ENCODE peak calls at places on chromosomes 2 and 18, in five cellular contexts. One of them, this sample, is unnamed.
A peak's percentile ranks its signal among the peaks of the same experiment; 100 is the strongest.

GRCh38 chr2:234577191-234577590 is 80.3 kb upstream of the ARL4C start:
- DNase-seq in naive B cell: no peak
- DNase-seq in stimulated activated CD8-positive, alpha-beta memory T cell treated with anti-CD3 and anti-CD28 coated beads, Interleukin-4, amount 100 ng/mL, for 1 hour: no peak
- DNase-seq in progenitor cell of endocrine pancreas: no peak
- DNase-seq in left lung: no peak
- DNase-seq in this sample: no peak

GRCh38 chr2:44744961-44745360 is 196.5 kb upstream of the SIX3 start:
- DNase-seq in naive B cell: no peak
- DNase-seq in stimulated activated CD8-positive, alpha-beta memory T cell treated with anti-CD3 and anti-CD28 coated beads, Interleukin-4, amount 100 ng/mL, for 1 hour: no peak
- DNase-seq in progenitor cell of endocrine pancreas: no peak
- DNase-seq in left lung: no peak
- DNase-seq in this sample: no peak

GRCh38 chr2:127479866-127480743 is 46.2 kb downstream of the IWS1 start:
- DNase-seq in naive B cell: no peak
- DNase-seq in stimulated activated CD8-positive, alpha-beta memory T cell treated with anti-CD3 and anti-CD28 coated beads, Interleukin-4, amount 100 ng/mL, for 1 hour: no peak
- DNase-seq in progenitor cell of endocrine pancreas: no peak
- DNase-seq in left lung: no peak
- DNase-seq in this sample: no peak

GRCh38 chr18:27315001-27315400 is 129.9 kb upstream of the CHST9 start:
- DNase-seq in naive B cell: no peak
- DNase-seq in stimulated activated CD8-positive, alpha-beta memory T cell treated with anti-CD3 and anti-CD28 coated beads, Interleukin-4, amount 100 ng/mL, for 1 hour: no peak
- DNase-seq in progenitor cell of endocrine pancreas: no peak
- DNase-seq in left lung: no peak
- DNase-seq in this sample: no peak

GRCh38 chr2:141508806-141509595 is 621.8 kb downstream of the LRP1B start:
- DNase-seq in naive B cell: no peak
- DNase-seq in stimulated activated CD8-positive, alpha-beta memory T cell treated with anti-CD3 and anti-CD28 coated beads, Interleukin-4, amount 100 ng/mL, for 1 hour: no peak
- DNase-seq in progenitor cell of endocrine pancreas: no peak
- DNase-seq in left lung: no peak
- DNase-seq in this sample: no peak

GRCh38 chr2:26709323-26710110 is 17.0 kb downstream of the KCNK3 start:
- DNase-seq in naive B cell: no peak
- DNase-seq in stimulated activated CD8-positive, alpha-beta memory T cell treated with anti-CD3 and anti-CD28 coated beads, Interleukin-4, amount 100 ng/mL, for 1 hour: no peak
- DNase-seq in progenitor cell of endocrine pancreas: no peak
- DNase-seq in left lung: peak; percentile 26
- DNase-seq in this sample: no peak

GRCh38 chr2:208718828-208719227 is 312.2 kb downstream of the PTH2R start:
- DNase-seq in naive B cell: no peak
- DNase-seq in stimulated activated CD8-positive, alpha-beta memory T cell treated with anti-CD3 and anti-CD28 coated beads, Interleukin-4, amount 100 ng/mL, for 1 hour: no peak
- DNase-seq in progenitor cell of endocrine pancreas: no peak
- DNase-seq in left lung: no peak
- DNase-seq in this sample: no peak

GRCh38 chr2:130737592-130737991 is 8.7 kb downstream of the GPR148 start:
- DNase-seq in naive B cell: no peak
- DNase-seq in stimulated activated CD8-positive, alpha-beta memory T cell treated with anti-CD3 and anti-CD28 coated beads, Interleukin-4, amount 100 ng/mL, for 1 hour: no peak
- DNase-seq in progenitor cell of endocrine pancreas: no peak
- DNase-seq in left lung: peak; percentile 49
- DNase-seq in this sample: no peak

GRCh38 chr2:136324966-136325365 is 207.0 kb upstream of the CXCR4 start:
- DNase-seq in naive B cell: no peak
- DNase-seq in stimulated activated CD8-positive, alpha-beta memory T cell treated with anti-CD3 and anti-CD28 coated beads, Interleukin-4, amount 100 ng/mL, for 1 hour: no peak
- DNase-seq in progenitor cell of endocrine pancreas: no peak
- DNase-seq in left lung: no peak
- DNase-seq in this sample: no peak

GRCh38 chr2:130152816-130153595 is 8.1 kb upstream of the CCDC74B start:
- DNase-seq in naive B cell: no peak
- DNase-seq in stimulated activated CD8-positive, alpha-beta memory T cell treated with anti-CD3 and anti-CD28 coated beads, Interleukin-4, amount 100 ng/mL, for 1 hour: no peak
- DNase-seq in progenitor cell of endocrine pancreas: no peak
- DNase-seq in left lung: peak; percentile 54
- DNase-seq in this sample: peak; percentile 41

GRCh38 chr18:2958819-2959298 is 54.1 kb downstream of the LPIN2 start:
- DNase-seq in naive B cell: no peak
- DNase-seq in stimulated activated CD8-positive, alpha-beta memory T cell treated with anti-CD3 and anti-CD28 coated beads, Interleukin-4, amount 100 ng/mL, for 1 hour: no peak
- DNase-seq in progenitor cell of endocrine pancreas: no peak
- DNase-seq in left lung: no peak
- DNase-seq in this sample: no peak

GRCh38 chr2:71646028-71646427 is 192.7 kb downstream of the DYSF start:
- DNase-seq in naive B cell: no peak
- DNase-seq in stimulated activated CD8-positive, alpha-beta memory T cell treated with anti-CD3 and anti-CD28 coated beads, Interleukin-4, amount 100 ng/mL, for 1 hour: no peak
- DNase-seq in progenitor cell of endocrine pancreas: no peak
- DNase-seq in left lung: no peak
- DNase-seq in this sample: no peak

GRCh38 chr2:208983476-208983875 is 440.4 kb upstream of the MAP2 start:
- DNase-seq in naive B cell: no peak
- DNase-seq in stimulated activated CD8-positive, alpha-beta memory T cell treated with anti-CD3 and anti-CD28 coated beads, Interleukin-4, amount 100 ng/mL, for 1 hour: no peak
- DNase-seq in progenitor cell of endocrine pancreas: no peak
- DNase-seq in left lung: no peak
- DNase-seq in this sample: no peak

GRCh38 chr2:235592430-235592829 is 98.6 kb downstream of the AGAP1 start:
- DNase-seq in naive B cell: no peak
- DNase-seq in stimulated activated CD8-positive, alpha-beta memory T cell treated with anti-CD3 and anti-CD28 coated beads, Interleukin-4, amount 100 ng/mL, for 1 hour: no peak
- DNase-seq in progenitor cell of endocrine pancreas: no peak
- DNase-seq in left lung: no peak
- DNase-seq in this sample: no peak

GRCh38 chr2:160664603-160665145 is 171.1 kb upstream of the RBMS1 start:
- DNase-seq in naive B cell: no peak
- DNase-seq in stimulated activated CD8-positive, alpha-beta memory T cell treated with anti-CD3 and anti-CD28 coated beads, Interleukin-4, amount 100 ng/mL, for 1 hour: no peak
- DNase-seq in progenitor cell of endocrine pancreas: no peak
- DNase-seq in left lung: no peak
- DNase-seq in this sample: no peak

GRCh38 chr2:38789689-38790088 is 11.7 kb downstream of the GEMIN6 start:
- DNase-seq in naive B cell: no peak
- DNase-seq in stimulated activated CD8-positive, alpha-beta memory T cell treated with anti-CD3 and anti-CD28 coated beads, Interleukin-4, amount 100 ng/mL, for 1 hour: no peak
- DNase-seq in progenitor cell of endocrine pancreas: no peak
- DNase-seq in left lung: no peak
- DNase-seq in this sample: no peak

GRCh38 chr2:117832905-117833613 is 18.6 kb downstream of the DDX18 start:
- DNase-seq in naive B cell: no peak
- DNase-seq in stimulated activated CD8-positive, alpha-beta memory T cell treated with anti-CD3 and anti-CD28 coated beads, Interleukin-4, amount 100 ng/mL, for 1 hour: no peak
- DNase-seq in progenitor cell of endocrine pancreas: peak; percentile 20
- DNase-seq in left lung: no peak
- DNase-seq in this sample: no peak

GRCh38 chr2:73772819-73773218 is 7.1 kb downstream of the DUSP11 start:
- DNase-seq in naive B cell: no peak
- DNase-seq in stimulated activated CD8-positive, alpha-beta memory T cell treated with anti-CD3 and anti-CD28 coated beads, Interleukin-4, amount 100 ng/mL, for 1 hour: no peak
- DNase-seq in progenitor cell of endocrine pancreas: no peak
- DNase-seq in left lung: no peak
- DNase-seq in this sample: no peak

GRCh38 chr2:240469239-240469636 is 33.8 kb downstream of the GPC1 start:
- DNase-seq in naive B cell: no peak
- DNase-seq in stimulated activated CD8-positive, alpha-beta memory T cell treated with anti-CD3 and anti-CD28 coated beads, Interleukin-4, amount 100 ng/mL, for 1 hour: no peak
- DNase-seq in progenitor cell of endocrine pancreas: peak; percentile 8
- DNase-seq in left lung: peak; percentile 61
- DNase-seq in this sample: peak; percentile 33

GRCh38 chr2:112885503-112885897 is 25.5 kb upstream of the IL37 start:
- DNase-seq in naive B cell: no peak
- DNase-seq in stimulated activated CD8-positive, alpha-beta memory T cell treated with anti-CD3 and anti-CD28 coated beads, Interleukin-4, amount 100 ng/mL, for 1 hour: no peak
- DNase-seq in progenitor cell of endocrine pancreas: no peak
- DNase-seq in left lung: no peak
- DNase-seq in this sample: no peak

GRCh38 chr2:501130-501529 is 176.1 kb downstream of the TMEM18 start:
- DNase-seq in naive B cell: no peak
- DNase-seq in stimulated activated CD8-positive, alpha-beta memory T cell treated with anti-CD3 and anti-CD28 coated beads, Interleukin-4, amount 100 ng/mL, for 1 hour: no peak
- DNase-seq in progenitor cell of endocrine pancreas: no peak
- DNase-seq in left lung: no peak
- DNase-seq in this sample: no peak

GRCh38 chr2:100211517-100211916 is 69.1 kb upstream of the AFF3 start:
- DNase-seq in naive B cell: no peak
- DNase-seq in stimulated activated CD8-positive, alpha-beta memory T cell treated with anti-CD3 and anti-CD28 coated beads, Interleukin-4, amount 100 ng/mL, for 1 hour: no peak
- DNase-seq in progenitor cell of endocrine pancreas: no peak
- DNase-seq in left lung: no peak
- DNase-seq in this sample: no peak